ENCODE peak calls at places on chromosomes 4 and X, in nine cellular contexts. One of them, this sample, is unnamed. For H3K27me3, the result is how much of the 10 kb centered on the place peaks cover.

GRCh38 chr4:41622816-41623215 is 84.9 kb downstream of the LIMCH1 start:
- DNase-seq in tibial artery: no peak
- DNase-seq in HL-60: no peak
- DNase-seq in CD8-positive, alpha-beta memory T cell: no peak
- DNase-seq in right lobe of liver: no peak
- DNase-seq in neuronal stem cell: no peak
- DNase-seq in hepatocyte: no peak
- DNase-seq in Peyer's patch: no peak
- DNase-seq in MG63: no peak
- DNase-seq in this sample: peak

GRCh38 chr4:90960433-90960832 is 833.2 kb downstream of the CCSER1 start:
- DNase-seq in tibial artery: no peak
- DNase-seq in right lobe of liver: no peak
- DNase-seq in hepatocyte: no peak
- DNase-seq in MG63: no peak
- DNase-seq in neuronal stem cell: no peak
- DNase-seq in HL-60: no peak
- DNase-seq in Peyer's patch: no peak
- DNase-seq in CD8-positive, alpha-beta memory T cell: no peak
- DNase-seq in this sample: no peak

GRCh38 chr4:142585411-142585810 is 260.7 kb downstream of the INPP4B start:
- DNase-seq in right lobe of liver: no peak
- DNase-seq in tibial artery: no peak
- DNase-seq in MG63: no peak
- DNase-seq in neuronal stem cell: no peak
- DNase-seq in HL-60: no peak
- DNase-seq in CD8-positive, alpha-beta memory T cell: no peak
- DNase-seq in Peyer's patch: no peak
- DNase-seq in hepatocyte: no peak
- DNase-seq in this sample: no peak

GRCh38 chr4:24248674-24249644 is 335.4 kb downstream of the DHX15 start:
- DNase-seq in neuronal stem cell: no peak
- DNase-seq in HL-60: no peak
- DNase-seq in Peyer's patch: no peak
- DNase-seq in CD8-positive, alpha-beta memory T cell: no peak
- DNase-seq in MG63: no peak
- DNase-seq in hepatocyte: no peak
- DNase-seq in tibial artery: no peak
- DNase-seq in right lobe of liver: no peak
- DNase-seq in this sample: no peak

GRCh38 chrX:137423241-137423640 is 142.7 kb upstream of the ZIC3 start:
- DNase-seq in CD8-positive, alpha-beta memory T cell: no peak
- DNase-seq in hepatocyte: no peak
- DNase-seq in MG63: no peak
- DNase-seq in right lobe of liver: no peak
- DNase-seq in HL-60: no peak
- DNase-seq in neuronal stem cell: no peak
- DNase-seq in tibial artery: no peak
- DNase-seq in Peyer's patch: no peak
- DNase-seq in this sample: no peak

GRCh38 chr4:336099-336892 is 1.3 kb upstream of the ZNF141 start:
- DNase-seq in HL-60: no peak
- DNase-seq in right lobe of liver: peak
- DNase-seq in tibial artery: peak
- DNase-seq in MG63: no peak
- DNase-seq in hepatocyte: peak
- DNase-seq in Peyer's patch: peak
- DNase-seq in CD8-positive, alpha-beta memory T cell: no peak
- DNase-seq in neuronal stem cell: peak
- DNase-seq in this sample: peak

GRCh38 chrX:13220916-13221315 is 98.9 kb downstream of the ATXN3L start:
- DNase-seq in CD8-positive, alpha-beta memory T cell: no peak
- DNase-seq in tibial artery: no peak
- DNase-seq in Peyer's patch: no peak
- DNase-seq in MG63: peak
- DNase-seq in neuronal stem cell: no peak
- DNase-seq in right lobe of liver: no peak
- DNase-seq in hepatocyte: peak
- DNase-seq in HL-60: no peak
- DNase-seq in this sample: no peak

GRCh38 chrX:19728915-19729314 is 158.5 kb downstream of the SH3KBP1 start:
- DNase-seq in tibial artery: no peak
- DNase-seq in right lobe of liver: no peak
- DNase-seq in hepatocyte: no peak
- DNase-seq in Peyer's patch: no peak
- DNase-seq in HL-60: no peak
- DNase-seq in MG63: no peak
- DNase-seq in neuronal stem cell: no peak
- DNase-seq in CD8-positive, alpha-beta memory T cell: no peak
- DNase-seq in this sample: no peak

GRCh38 chrX:56029691-56030090 is 202.5 kb upstream of the KLF8 start:
- DNase-seq in Peyer's patch: no peak
- DNase-seq in MG63: no peak
- DNase-seq in hepatocyte: no peak
- DNase-seq in HL-60: no peak
- DNase-seq in neuronal stem cell: no peak
- DNase-seq in tibial artery: no peak
- DNase-seq in right lobe of liver: peak
- DNase-seq in CD8-positive, alpha-beta memory T cell: no peak
- DNase-seq in this sample: no peak

GRCh38 chr4:142656178-142656577 is 189.9 kb downstream of the INPP4B start:
- DNase-seq in Peyer's patch: no peak
- DNase-seq in MG63: peak
- DNase-seq in CD8-positive, alpha-beta memory T cell: no peak
- DNase-seq in right lobe of liver: no peak
- DNase-seq in neuronal stem cell: peak
- DNase-seq in tibial artery: no peak
- DNase-seq in HL-60: no peak
- DNase-seq in hepatocyte: no peak
- DNase-seq in this sample: no peak

GRCh38 chr4:1403591-1404572 is 2.4 kb downstream of the NKX1-1 start:
- DNase-seq in HL-60: no peak
- DNase-seq in hepatocyte: peak
- DNase-seq in tibial artery: peak
- DNase-seq in right lobe of liver: peak
- DNase-seq in MG63: peak
- DNase-seq in Peyer's patch: peak
- DNase-seq in neuronal stem cell: no peak
- DNase-seq in CD8-positive, alpha-beta memory T cell: no peak
- DNase-seq in this sample: peak

GRCh38 chr4:108512615-108513505 is 107.5 kb upstream of the RPL34 start:
- DNase-seq in tibial artery: no peak
- DNase-seq in Peyer's patch: peak
- DNase-seq in hepatocyte: peak
- DNase-seq in MG63: no peak
- DNase-seq in HL-60: no peak
- DNase-seq in neuronal stem cell: peak
- DNase-seq in CD8-positive, alpha-beta memory T cell: no peak
- DNase-seq in right lobe of liver: no peak
- DNase-seq in this sample: no peak

GRCh38 chr4:102504941-102505340 is 3.8 kb downstream of the NFKB1 start:
- DNase-seq in MG63: no peak
- DNase-seq in neuronal stem cell: no peak
- DNase-seq in hepatocyte: no peak
- DNase-seq in tibial artery: no peak
- DNase-seq in right lobe of liver: no peak
- DNase-seq in Peyer's patch: no peak
- DNase-seq in CD8-positive, alpha-beta memory T cell: no peak
- DNase-seq in HL-60: no peak
- DNase-seq in this sample: no peak

GRCh38 chr4:97153042-97153441 is 990.2 kb downstream of the STPG2 start:
- DNase-seq in hepatocyte: peak
- DNase-seq in CD8-positive, alpha-beta memory T cell: no peak
- DNase-seq in HL-60: no peak
- DNase-seq in tibial artery: no peak
- DNase-seq in MG63: no peak
- DNase-seq in Peyer's patch: no peak
- DNase-seq in neuronal stem cell: no peak
- DNase-seq in right lobe of liver: no peak
- DNase-seq in this sample: no peak

GRCh38 chrX:17580529-17581155 is 156.7 kb upstream of the SCML1 start:
- DNase-seq in CD8-positive, alpha-beta memory T cell: no peak
- DNase-seq in hepatocyte: peak
- DNase-seq in HL-60: no peak
- DNase-seq in Peyer's patch: no peak
- DNase-seq in tibial artery: peak
- DNase-seq in MG63: no peak
- DNase-seq in right lobe of liver: no peak
- DNase-seq in neuronal stem cell: no peak
- DNase-seq in this sample: no peak

GRCh38 chrX:103864886-103865534 is 33.0 kb upstream of the RAB9B start:
- DNase-seq in HL-60: no peak
- DNase-seq in Peyer's patch: no peak
- DNase-seq in neuronal stem cell: no peak
- DNase-seq in right lobe of liver: no peak
- DNase-seq in CD8-positive, alpha-beta memory T cell: no peak
- DNase-seq in MG63: no peak
- DNase-seq in tibial artery: no peak
- DNase-seq in hepatocyte: no peak
- DNase-seq in this sample: no peak

GRCh38 chr4:15400911-15401671 is 26.7 kb upstream of the C1QTNF7 start:
- DNase-seq in right lobe of liver: peak
- DNase-seq in Peyer's patch: peak
- DNase-seq in neuronal stem cell: no peak
- DNase-seq in HL-60: peak
- DNase-seq in tibial artery: peak
- DNase-seq in CD8-positive, alpha-beta memory T cell: no peak
- DNase-seq in MG63: peak
- DNase-seq in hepatocyte: peak
- DNase-seq in this sample: no peak

GRCh38 chrX:69298466-69299140 is 133.3 kb upstream of the PJA1 start:
- DNase-seq in Peyer's patch: no peak
- DNase-seq in MG63: peak
- DNase-seq in tibial artery: no peak
- DNase-seq in HL-60: no peak
- DNase-seq in right lobe of liver: no peak
- DNase-seq in hepatocyte: no peak
- DNase-seq in CD8-positive, alpha-beta memory T cell: no peak
- DNase-seq in neuronal stem cell: no peak
- DNase-seq in this sample: no peak

GRCh38 chr4:56907009-56907408 is 691 bp upstream of the REST start:
- DNase-seq in HL-60: no peak
- DNase-seq in neuronal stem cell: no peak
- DNase-seq in MG63: no peak
- DNase-seq in right lobe of liver: peak
- DNase-seq in CD8-positive, alpha-beta memory T cell: no peak
- DNase-seq in Peyer's patch: peak
- DNase-seq in hepatocyte: peak
- DNase-seq in tibial artery: no peak
- DNase-seq in this sample: no peak
- H3K4me3 ChIP-seq in HL-60: peak
- H3K4me3 ChIP-seq in neuronal stem cell: peak
- H3K4me3 ChIP-seq in MG63: peak
- H3K4me3 ChIP-seq in right lobe of liver: peak
- H3K4me3 ChIP-seq in CD8-positive, alpha-beta memory T cell: peak
- H3K4me3 ChIP-seq in Peyer's patch: peak
- H3K4me3 ChIP-seq in hepatocyte: peak
- H3K4me3 ChIP-seq in tibial artery: peak
- H3K4me3 ChIP-seq in this sample: peak

GRCh38 chrX:107982356-107982755 is at the start of gene TEX13B:
- DNase-seq in hepatocyte: no peak
- DNase-seq in right lobe of liver: no peak
- DNase-seq in Peyer's patch: no peak
- DNase-seq in CD8-positive, alpha-beta memory T cell: no peak
- DNase-seq in MG63: no peak
- DNase-seq in tibial artery: no peak
- DNase-seq in neuronal stem cell: no peak
- DNase-seq in HL-60: no peak
- DNase-seq in this sample: no peak

GRCh38 chrX:107979534-107979933 is 2.6 kb downstream of the TEX13B start:
- DNase-seq in right lobe of liver: no peak
- DNase-seq in Peyer's patch: no peak
- DNase-seq in neuronal stem cell: no peak
- DNase-seq in HL-60: no peak
- DNase-seq in tibial artery: no peak
- DNase-seq in hepatocyte: no peak
- DNase-seq in MG63: no peak
- DNase-seq in CD8-positive, alpha-beta memory T cell: no peak
- DNase-seq in this sample: no peak

GRCh38 chrX:107978080-107978479 is 4.1 kb downstream of the TEX13B start:
- DNase-seq in neuronal stem cell: no peak
- DNase-seq in right lobe of liver: no peak
- DNase-seq in CD8-positive, alpha-beta memory T cell: no peak
- DNase-seq in hepatocyte: no peak
- DNase-seq in MG63: no peak
- DNase-seq in Peyer's patch: no peak
- DNase-seq in tibial artery: no peak
- DNase-seq in HL-60: no peak
- DNase-seq in this sample: no peak

DNA sequence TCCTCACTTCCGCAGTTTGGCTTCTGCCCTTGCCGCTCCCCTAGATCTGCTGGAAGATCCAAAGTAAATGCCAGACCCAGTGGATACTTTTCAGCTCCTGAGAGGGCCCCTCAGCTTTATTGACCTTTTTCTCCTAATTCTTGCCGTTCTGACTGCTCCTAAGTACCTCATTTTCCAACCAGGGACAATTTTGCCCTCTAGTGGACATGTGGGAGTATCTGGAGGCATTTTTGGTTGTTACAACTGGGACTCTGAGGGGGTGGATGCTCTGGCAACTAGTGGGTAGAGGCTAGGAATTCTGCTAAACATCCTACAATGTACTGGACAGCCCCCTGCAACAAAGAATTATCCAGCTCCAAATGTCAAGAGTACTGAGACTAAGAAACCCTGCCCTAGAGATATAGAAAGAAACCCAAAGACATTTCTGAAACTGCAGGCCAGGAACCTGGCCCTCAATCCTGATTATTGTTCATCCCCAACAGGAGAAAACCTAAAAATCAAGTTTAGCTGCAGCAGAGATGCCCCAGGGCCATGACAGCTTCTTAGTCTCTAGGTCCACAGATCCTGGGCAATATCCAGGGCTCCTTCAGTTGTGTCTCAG is 3.4 kb downstream of the TEX13B start:
- DNase-seq in right lobe of liver: no peak
- DNase-seq in neuronal stem cell: peak
- DNase-seq in tibial artery: no peak
- DNase-seq in hepatocyte: peak
- DNase-seq in CD8-positive, alpha-beta memory T cell: no peak
- DNase-seq in Peyer's patch: no peak
- DNase-seq in HL-60: peak
- DNase-seq in MG63: no peak
- DNase-seq in this sample: no peak
- H3K27me3 ChIP-seq in right lobe of liver: under half
- H3K27me3 ChIP-seq in neuronal stem cell: under half
- H3K27me3 ChIP-seq in tibial artery: under half
- H3K27me3 ChIP-seq in hepatocyte: under half
- H3K27me3 ChIP-seq in CD8-positive, alpha-beta memory T cell: under half
- H3K27me3 ChIP-seq in Peyer's patch: under half
- H3K27me3 ChIP-seq in HL-60: under half
- H3K27me3 ChIP-seq in MG63: under half
- H3K27me3 ChIP-seq in this sample: half or more

GRCh38 chr4:114364857-114365256 is 233.8 kb upstream of the UGT8 start:
- DNase-seq in MG63: peak
- DNase-seq in right lobe of liver: no peak
- DNase-seq in tibial artery: no peak
- DNase-seq in Peyer's patch: no peak
- DNase-seq in CD8-positive, alpha-beta memory T cell: no peak
- DNase-seq in neuronal stem cell: no peak
- DNase-seq in hepatocyte: no peak
- DNase-seq in HL-60: no peak
- DNase-seq in this sample: no peak
- H3K4me3 ChIP-seq in MG63: peak
- H3K4me3 ChIP-seq in right lobe of liver: no peak
- H3K4me3 ChIP-seq in tibial artery: no peak
- H3K4me3 ChIP-seq in Peyer's patch: no peak
- H3K4me3 ChIP-seq in CD8-positive, alpha-beta memory T cell: no peak
- H3K4me3 ChIP-seq in neuronal stem cell: no peak
- H3K4me3 ChIP-seq in hepatocyte: no peak
- H3K4me3 ChIP-seq in HL-60: no peak
- H3K4me3 ChIP-seq in this sample: no peak

GRCh38 chrX:153519569-153520285 is 2.3 kb downstream of the ATP2B3 start:
- DNase-seq in MG63: peak
- DNase-seq in HL-60: no peak
- DNase-seq in tibial artery: no peak
- DNase-seq in CD8-positive, alpha-beta memory T cell: no peak
- DNase-seq in neuronal stem cell: no peak
- DNase-seq in Peyer's patch: no peak
- DNase-seq in right lobe of liver: no peak
- DNase-seq in hepatocyte: no peak
- DNase-seq in this sample: no peak
- H3K27me3 ChIP-seq in MG63: under half
- H3K27me3 ChIP-seq in HL-60: under half
- H3K27me3 ChIP-seq in tibial artery: under half
- H3K27me3 ChIP-seq in CD8-positive, alpha-beta memory T cell: under half
- H3K27me3 ChIP-seq in neuronal stem cell: under half
- H3K27me3 ChIP-seq in Peyer's patch: under half
- H3K27me3 ChIP-seq in right lobe of liver: under half
- H3K27me3 ChIP-seq in hepatocyte: under half
- H3K27me3 ChIP-seq in this sample: half or more